ENCODE peak calls at places on chromosomes 11 and 22, in nine cellular contexts. Z is heart left ventricle, G is MCF 10A, S is GM10248, D is spleen, L is fibroblast of lung, B is activated B cell treated with CpG ODN at 0.5 μM for 24 hours, R is lower leg skin, W is A549. N is an unnamed sample.
A peak's percentile ranks its signal among the peaks of the same experiment; 100 is the strongest.

GRCh38 chr11:93844568-93844967 is 5.8 kb downstream of the VSTM5 start:
- DNase-seq in Z (no peak), G (peak; percentile 30), S (no peak), D (no peak), L (no peak), B (no peak), R (no peak), W (no peak), N (no peak)

GRCh38 chr22:50020606-50021005 is 8.0 kb upstream of the IL17REL start:
- DNase-seq in Z (no peak), G (no peak), S (no peak), D (peak; percentile 10), L (no peak), B (no peak), R (no peak), W (no peak), N (no peak)

GRCh38 chr11:69403556-69404215 is 77.8 kb upstream of the LINC01488 start:
- DNase-seq in Z (no peak), G (peak; percentile 10), S (no peak), D (no peak), L (peak; percentile 52), B (no peak), R (no peak), W (peak; percentile 37), N (no peak)

GRCh38 chr11:58498464-58498863 is 9.4 kb downstream of the OR5B21 start:
- DNase-seq in Z (no peak), G (no peak), S (no peak), D (peak; percentile 70), L (peak; percentile 16), B (no peak), R (no peak), W (no peak), N (peak; percentile 19)

GRCh38 chr11:58616594-58616993 is 5.9 kb upstream of the CNTF start:
- DNase-seq in Z (peak; percentile 53), G (peak; percentile 89), S (no peak), D (no peak), L (peak; percentile 94), B (no peak), R (no peak), W (peak; percentile 4), N (no peak)

GRCh38 chr22:42561856-42562255 is 8.1 kb downstream of the SERHL2 start:
- DNase-seq in Z (no peak), G (no peak), S (peak; percentile 15), D (no peak), L (no peak), B (no peak), R (no peak), W (no peak), N (no peak)

GRCh38 chr22:49480896-49481650 is 346.6 kb downstream of the BRD1 start:
- DNase-seq in Z (no peak), G (no peak), S (no peak), D (no peak), L (no peak), B (no peak), R (no peak), W (no peak), N (no peak)

GRCh38 chr11:126387856-126388255 is 32.4 kb downstream of the ST3GAL4 start:
- DNase-seq in Z (no peak), G (no peak), S (no peak), D (no peak), L (no peak), B (no peak), R (no peak), W (no peak), N (no peak)

GRCh38 chr11:15038963-15039362 is 34.4 kb upstream of the CALCB start:
- DNase-seq in Z (no peak), G (peak; percentile 67), S (no peak), D (no peak), L (peak; percentile 2), B (no peak), R (no peak), W (peak; percentile 7), N (no peak)

DNA sequence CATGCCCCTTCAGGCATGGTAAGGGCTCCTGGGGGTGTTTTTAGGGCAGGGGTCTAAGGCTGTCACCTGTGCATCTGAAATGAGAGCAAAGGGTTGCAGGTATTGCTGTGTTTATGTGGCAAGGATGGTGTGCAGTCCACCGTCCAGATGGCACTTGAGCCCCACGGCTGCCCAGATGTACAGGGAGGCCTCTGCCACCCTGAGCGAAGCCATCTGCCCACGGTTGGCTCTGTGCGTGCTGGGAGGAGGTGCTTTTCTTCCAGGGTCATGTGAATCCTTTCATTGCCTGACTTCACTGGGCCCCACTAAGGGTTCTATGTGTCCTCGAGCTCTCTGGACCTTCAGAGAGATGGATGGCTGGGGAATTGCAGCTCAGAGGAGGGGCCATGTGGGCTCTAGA is 89.8 kb downstream of the CTTN start:
- DNase-seq in Z (no peak), G (no peak), S (no peak), D (peak; percentile 24), L (no peak), B (no peak), R (no peak), W (no peak), N (no peak)
- TF ChIP-seq CTCF in Z (no peak), G (no peak), S (no peak), D (no peak), L (no peak), B (no peak), R (no peak), W (no peak), N (no peak)

GRCh38 chr11:128327274-128327673 is 260.1 kb downstream of the ETS1 start:
- DNase-seq in Z (no peak), G (no peak), S (no peak), D (no peak), L (no peak), B (no peak), R (no peak), W (no peak), N (no peak)

GRCh38 chr11:128324051-128324481 is 263.3 kb downstream of the ETS1 start:
- DNase-seq in Z (no peak), G (no peak), S (no peak), D (peak; percentile 70), L (no peak), B (no peak), R (no peak), W (no peak), N (peak; percentile 38)

GRCh38 chr11:128324531-128325141 is 262.7 kb downstream of the ETS1 start:
- DNase-seq in Z (no peak), G (no peak), S (no peak), D (peak; percentile 80), L (no peak), B (no peak), R (no peak), W (no peak), N (peak; percentile 77)

GRCh38 chr11:128326791-128327190 is 260.6 kb downstream of the ETS1 start:
- DNase-seq in Z (no peak), G (no peak), S (no peak), D (no peak), L (no peak), B (no peak), R (no peak), W (no peak), N (no peak)

GRCh38 chr11:128323381-128323780 is 264.0 kb downstream of the ETS1 start:
- DNase-seq in Z (peak; percentile 26), G (peak; percentile 18), S (peak; percentile 58), D (no peak), L (no peak), B (no peak), R (no peak), W (peak; percentile 3), N (no peak)
- TF ChIP-seq CTCF in Z (peak; percentile 5), G (peak; percentile 12), S (peak; percentile 48), D (no peak), L (peak; percentile 45), B (no peak), R (no peak), W (no peak), N (peak; percentile 24)

DNA sequence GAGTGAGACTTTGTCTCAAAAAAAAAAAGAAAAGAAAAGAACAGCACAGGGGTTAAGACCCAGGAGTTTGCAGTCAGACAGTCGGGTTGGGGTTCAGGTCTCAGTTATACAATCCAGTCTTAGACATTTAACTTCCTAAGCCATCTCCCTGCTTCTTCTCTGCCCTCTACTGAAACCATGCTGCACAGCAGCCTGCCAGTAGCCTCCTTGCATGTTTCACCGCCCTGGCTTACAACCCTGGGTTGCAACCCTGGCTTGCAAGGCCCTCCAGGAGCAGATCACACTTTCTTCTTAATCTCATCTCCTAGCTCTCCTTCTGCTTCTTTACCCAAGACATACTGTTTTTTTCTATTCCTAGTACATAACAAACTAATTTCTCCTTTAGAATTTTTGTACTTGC is 5.9 kb upstream of the B3GAT3 start:
- DNase-seq in Z (no peak), G (no peak), S (no peak), D (no peak), L (no peak), B (no peak), R (no peak), W (peak; percentile 36), N (no peak)
- TF ChIP-seq CTCF in Z (no peak), G (no peak), S (no peak), D (no peak), L (no peak), B (no peak), R (no peak), W (no peak), N (no peak)

GRCh38 chr11:76838422-76839068 is 22.2 kb upstream of the ACER3 start:
- DNase-seq in Z (peak; percentile 34), G (peak; percentile 39), S (no peak), D (no peak), L (no peak), B (no peak), R (no peak), W (peak; percentile 55), N (no peak)
- TF ChIP-seq CTCF in Z (no peak), G (no peak), S (no peak), D (no peak), L (no peak), B (no peak), R (no peak), W (peak; percentile 34), N (no peak)

GRCh38 chr11:118895093-118896039 is 11.7 kb downstream of the CXCR5 start:
- DNase-seq in Z (no peak), G (no peak), S (peak; percentile 75), D (peak; percentile 94), L (no peak), B (peak; percentile 62), R (no peak), W (no peak), N (no peak)
- TF ChIP-seq CTCF in Z (no peak), G (no peak), S (no peak), D (no peak), L (no peak), B (no peak), R (no peak), W (no peak), N (no peak)

GRCh38 chr11:1553808-1554594 is 18.1 kb downstream of the DUSP8 start:
- DNase-seq in Z (peak; percentile 23), G (peak; percentile 58), S (no peak), D (no peak), L (no peak), B (no peak), R (no peak), W (no peak), N (no peak)
- TF ChIP-seq CTCF in Z (no peak), G (peak; percentile 14), S (no peak), D (no peak), L (no peak), B (no peak), R (no peak), W (no peak), N (no peak)

DNA sequence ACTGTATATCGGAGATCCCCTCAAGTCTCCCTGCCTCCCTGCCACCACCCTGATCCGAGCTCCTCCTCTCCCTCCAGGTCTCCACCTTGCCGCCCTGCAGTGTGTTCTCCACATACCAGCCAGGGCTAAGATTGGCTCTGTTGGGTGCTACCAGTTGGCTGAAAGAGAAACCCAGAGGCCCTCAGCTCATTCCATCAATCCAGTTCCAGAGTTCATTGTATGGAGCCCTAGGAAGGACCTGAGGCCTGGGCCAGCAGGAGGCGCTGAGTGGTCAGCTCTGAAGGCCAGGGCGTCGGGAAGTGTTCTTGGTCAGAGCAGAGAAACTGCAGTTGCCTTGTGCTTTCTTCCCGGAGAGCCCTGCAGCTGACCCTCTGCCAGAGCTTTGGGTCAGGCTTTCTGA is 2.2 kb upstream of the TOP3B start:
- DNase-seq in Z (no peak), G (peak; percentile 27), S (peak; percentile 55), D (peak; percentile 68), L (no peak), B (no peak), R (no peak), W (peak; percentile 58), N (no peak)
- TF ChIP-seq CTCF in Z (no peak), G (no peak), S (peak; percentile 54), D (no peak), L (peak; percentile 25), B (no peak), R (no peak), W (no peak), N (no peak)

N was measured in natural killer cell.